ENCODE peak calls at places on chromosomes 13 and 19, in seven cellular contexts. T is AG04449, A is brain microvascular endothelial cell, D is fibroblast of the aortic adventitia, V is AG10803, R is upper lobe of left lung, S is foreskin fibroblast. W is an unnamed sample.

GRCh38 chr13:75299913-75300862 is 181.8 kb downstream of the TBC1D4 start:
- DNase-seq in T (no peak), A (peak; percentile 19), D (peak; percentile 35), V (peak; percentile 50), R (no peak), S (peak; percentile 39), W (no peak)

GRCh38 chr19:14203258-14203657 is 2.7 kb downstream of the ADGRL1 start:
- DNase-seq in T (no peak), A (no peak), D (no peak), V (no peak), R (no peak), S (no peak), W (no peak)

GRCh38 chr13:87810391-87810801 is 139.2 kb downstream of the SLITRK5 start:
- DNase-seq in T (no peak), A (no peak), D (no peak), V (no peak), R (peak; percentile 31), S (no peak), W (no peak)

GRCh38 chr19:47726467-47726866 is 13.2 kb downstream of the EHD2 start:
- DNase-seq in T (no peak), A (no peak), D (peak; percentile 79), V (peak; percentile 86), R (no peak), S (peak; percentile 57), W (no peak)

GRCh38 chr19:40367577-40368434 is 19.3 kb downstream of the PLD3 start:
- DNase-seq in T (no peak), A (no peak), D (no peak), V (no peak), R (peak; percentile 73), S (no peak), W (no peak)

GRCh38 chr19:42480335-42481095 is 37.8 kb upstream of the CXCL17 start:
- DNase-seq in T (no peak), A (peak; percentile 50), D (peak; percentile 36), V (peak; percentile 59), R (no peak), S (peak; percentile 47), W (no peak)

GRCh38 chr19:31253816-31254551 is 95.3 kb downstream of the TSHZ3 start:
- DNase-seq in T (no peak), A (no peak), D (peak; percentile 51), V (no peak), R (peak; percentile 50), S (no peak), W (no peak)

GRCh38 chr13:30805132-30805537 is 69.8 kb downstream of the ALOX5AP start:
- DNase-seq in T (no peak), A (no peak), D (no peak), V (no peak), R (no peak), S (no peak), W (no peak)

GRCh38 chr13:72638059-72638815 is 89.2 kb downstream of the MZT1 start:
- DNase-seq in T (no peak), A (peak; percentile 1), D (no peak), V (no peak), R (no peak), S (no peak), W (no peak)

GRCh38 chr13:39729161-39729560 is 73.7 kb downstream of the COG6 start:
- DNase-seq in T (no peak), A (no peak), D (peak; percentile 10), V (peak; percentile 34), R (no peak), S (no peak), W (no peak)

GRCh38 chr19:45075215-45076028 is 856 bp downstream of the ZNF296 start:
- DNase-seq in T (no peak), A (no peak), D (peak; percentile 30), V (peak; percentile 33), R (peak; percentile 91), S (peak; percentile 68), W (no peak)

GRCh38 chr19:29017788-29018187 is 195.2 kb downstream of the UQCRFS1 start:
- DNase-seq in T (no peak), A (no peak), D (no peak), V (no peak), R (no peak), S (no peak), W (no peak)

GRCh38 chr19:38878575-38879399 is 712 bp upstream of the RINL start:
- DNase-seq in T (no peak), A (no peak), D (no peak), V (no peak), R (no peak), S (no peak), W (no peak)
- H3K4me3 ChIP-seq in T (no peak overlapping the region), A (no peak overlapping the region), D (no peak overlapping the region), V (no peak overlapping the region), R (no peak overlapping the region), S (no peak overlapping the region), W (no peak overlapping the region)

GRCh38 chr13:91588541-91588940 is 190.1 kb downstream of the GPC5 start:
- DNase-seq in T (no peak), A (no peak), D (no peak), V (no peak), R (no peak), S (no peak), W (no peak)
- TF ChIP-seq CTCF in T (no peak), A (no peak), D (no peak), V (no peak), R (no peak), S (no peak), W (no peak)

GRCh38 chr19:18612772-18613588 is at the start of gene TMEM59L:
- DNase-seq in T (no peak), A (no peak), D (no peak), V (no peak), R (peak; percentile 89), S (no peak), W (no peak)

GRCh38 chr19:18610556-18611326 is 1.9 kb upstream of the TMEM59L start:
- DNase-seq in T (no peak), A (no peak), D (no peak), V (no peak), R (peak; percentile 82), S (no peak), W (no peak)

GRCh38 chr19:18612051-18612771 is 459 bp upstream of the TMEM59L start:
- DNase-seq in T (no peak), A (no peak), D (no peak), V (no peak), R (no peak), S (no peak), W (no peak)

GRCh38 chr19:18610245-18610555 is 2.5 kb upstream of the TMEM59L start:
- DNase-seq in T (no peak), A (no peak), D (no peak), V (no peak), R (no peak), S (no peak), W (no peak)

DNA sequence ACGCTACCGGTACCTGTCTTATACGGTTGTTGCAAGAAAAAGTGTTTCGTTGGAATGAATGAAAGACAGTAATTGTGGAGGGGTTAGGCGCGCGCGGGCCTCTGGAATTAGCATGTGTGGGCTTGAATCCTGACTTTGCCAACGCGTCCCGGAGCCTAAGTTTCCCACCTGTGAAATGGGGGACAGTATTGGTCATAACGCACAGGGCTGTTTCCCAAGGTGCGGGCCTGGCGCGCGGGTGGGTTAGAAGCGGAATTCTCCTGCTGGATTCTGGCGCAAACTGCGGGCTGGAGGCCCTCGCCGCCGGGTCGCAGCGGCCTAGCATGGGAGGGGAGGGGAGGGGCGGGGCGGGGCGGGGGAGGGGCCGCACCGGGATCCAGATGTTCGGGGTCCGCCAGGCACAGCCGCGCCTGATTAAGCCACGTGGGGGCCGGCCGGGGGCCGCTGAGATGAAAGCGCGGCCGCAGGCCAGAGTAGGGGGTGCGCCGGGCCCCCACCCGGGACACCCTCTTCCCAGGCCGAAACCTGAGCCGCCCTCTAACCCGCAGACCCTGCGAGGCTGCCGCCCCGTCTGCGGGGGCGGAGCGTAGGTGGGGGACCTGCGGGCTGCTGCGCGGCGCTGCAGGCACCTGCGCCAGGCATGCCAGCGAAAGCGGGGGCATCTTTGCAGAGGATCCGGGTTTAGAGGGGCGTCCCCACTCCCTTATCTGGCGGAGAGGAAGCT is 1.2 kb upstream of the TMEM59L start:
- DNase-seq in T (no peak), A (no peak), D (no peak), V (no peak), R (peak; percentile 81), S (no peak), W (no peak)
- H3K4me3 ChIP-seq in T (no peak overlapping the region), A (no peak overlapping the region), D (no peak overlapping the region), V (no peak overlapping the region), R (peak overlapping the region; percentile 48), S (no peak overlapping the region), W (peak overlapping the region; percentile 63)

GRCh38 chr13:85405316-85405897 is 393.8 kb downstream of the SLITRK6 start:
- DNase-seq in T (no peak), A (no peak), D (no peak), V (no peak), R (peak; percentile 26), S (no peak), W (no peak)

GRCh38 chr13:85408415-85408814 is 390.8 kb downstream of the SLITRK6 start:
- DNase-seq in T (no peak), A (no peak), D (no peak), V (no peak), R (no peak), S (no peak), W (no peak)

GRCh38 chr13:85411608-85412007 is 387.6 kb downstream of the SLITRK6 start:
- DNase-seq in T (no peak), A (no peak), D (peak; percentile 25), V (no peak), R (no peak), S (no peak), W (no peak)

DNA sequence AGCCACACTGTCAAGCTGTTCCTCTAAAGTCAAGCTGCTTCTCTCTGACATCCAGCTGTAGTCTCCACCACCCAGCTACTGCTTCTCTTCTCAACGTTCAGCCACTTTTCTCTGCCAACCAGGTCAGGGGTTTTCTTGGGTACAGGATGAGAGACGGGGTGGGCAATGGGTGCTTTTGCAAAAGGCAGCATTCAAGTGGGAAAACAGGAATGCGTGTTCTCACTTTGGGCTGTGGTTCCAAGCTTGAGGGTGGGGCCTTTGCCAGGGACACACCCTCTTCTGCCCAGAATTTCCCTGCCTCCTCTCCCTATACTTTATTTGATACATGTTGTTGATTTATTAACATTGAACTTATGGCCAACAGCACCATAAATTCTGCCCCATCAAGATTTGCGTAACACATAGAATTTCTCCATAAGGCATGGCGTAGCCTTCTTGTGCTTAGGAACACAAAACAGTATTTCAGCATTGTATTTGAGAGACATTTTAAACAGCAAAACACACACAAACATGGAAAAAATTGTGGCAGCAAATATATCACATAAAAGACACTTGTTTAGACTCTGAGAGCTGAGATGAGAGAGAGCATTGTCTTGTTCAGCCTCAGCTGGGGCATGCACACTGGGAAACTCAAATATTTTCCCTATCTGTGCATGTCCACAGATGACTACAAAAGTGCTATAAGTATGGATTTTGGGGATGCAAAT is 392.8 kb downstream of the SLITRK6 start:
- DNase-seq in T (no peak), A (no peak), D (no peak), V (no peak), R (no peak), S (no peak), W (no peak)
- TF ChIP-seq CTCF in T (no peak), A (no peak), D (no peak), V (no peak), R (no peak), S (no peak), W (no peak)